ENCODE peak calls at places on chromosomes 6 and 20, in nine cellular contexts. N is GM13976; I is NCI-H1105; O is ACHN; M is AG04449; Y is NCI-H2081; V is neural progenitor cell; L is stimulated activated CD4-positive, alpha-beta T cell treated with anti-CD3 and anti-CD28 coated beads, Interleukin-4, amount 100 ng/mL, for 1 hour; E is COR-L47. S is an unnamed sample.

GRCh38 chr6:166618866-166619761 is 7.9 kb downstream of the RPS6KA2 start:
- DNase-seq in L (no peak), N (no peak), M (peak), O (no peak), V (no peak), E (no peak), Y (no peak), I (no peak), S (no peak)

GRCh38 chr6:14401181-14401745 is 283.7 kb downstream of the CD83 start:
- DNase-seq in N (no peak), O (no peak), E (no peak), V (no peak), Y (no peak), L (no peak), I (no peak), M (no peak), S (no peak)

GRCh38 chr20:48841861-48842529 is 14.2 kb upstream of the PREX1 start:
- DNase-seq in V (no peak), O (peak), Y (no peak), I (no peak), N (no peak), M (no peak), L (no peak), E (no peak), S (no peak)

GRCh38 chr20:36093025-36093803 is 61.3 kb upstream of the EPB41L1 start:
- DNase-seq in Y (no peak), V (peak), L (peak), M (no peak), I (peak), N (no peak), O (peak), E (peak), S (peak)

GRCh38 chr6:7262037-7262461 is 51.0 kb downstream of the SSR1 start:
- DNase-seq in E (no peak), M (no peak), Y (no peak), I (peak), L (no peak), O (no peak), V (no peak), N (no peak), S (no peak)

GRCh38 chr6:41931792-41932191 is 9.8 kb downstream of the CCND3 start:
- DNase-seq in I (no peak), Y (no peak), N (no peak), O (no peak), M (no peak), L (no peak), E (no peak), V (no peak), S (no peak)

GRCh38 chr20:23879811-23880374 is 345 bp upstream of the CST5 start:
- DNase-seq in L (no peak), O (no peak), Y (no peak), V (no peak), E (no peak), I (no peak), M (no peak), N (no peak), S (no peak)

GRCh38 chr6:145206247-145206907 is 528.9 kb downstream of the EPM2A start:
- DNase-seq in N (no peak), I (no peak), L (no peak), Y (no peak), E (no peak), O (no peak), M (peak), V (no peak), S (no peak)

GRCh38 chr6:34247481-34248197 is 1.2 kb downstream of the SMIM29 start:
- DNase-seq in E (no peak), L (no peak), M (no peak), Y (no peak), I (no peak), N (no peak), V (no peak), O (no peak), S (no peak)

GRCh38 chr6:13425971-13426931 is 61.1 kb downstream of the GFOD1 start:
- DNase-seq in V (no peak), Y (no peak), M (no peak), O (no peak), N (no peak), L (no peak), E (no peak), I (no peak), S (no peak)

GRCh38 chr6:3337521-3338350 is 79.0 kb downstream of the PSMG4 start:
- DNase-seq in O (peak), I (no peak), N (peak), E (no peak), Y (no peak), M (no peak), L (no peak), V (no peak), S (no peak)

GRCh38 chr6:97021194-97021593 is 96.7 kb downstream of the KLHL32 start:
- DNase-seq in O (no peak), Y (no peak), V (no peak), E (no peak), N (no peak), M (no peak), I (no peak), L (no peak), S (no peak)

GRCh38 chr6:154974485-154975149 is 20.5 kb upstream of the TIAM2 start:
- DNase-seq in I (no peak), E (no peak), V (no peak), L (peak), N (no peak), M (no peak), O (no peak), Y (no peak), S (no peak)

GRCh38 chr6:12012231-12012565 is at the start of gene HIVEP1:
- DNase-seq in E (peak), L (no peak), I (peak), M (no peak), N (peak), Y (no peak), O (no peak), V (peak), S (peak)

GRCh38 chr20:62133864-62134263 is 9.3 kb downstream of the PSMA7 start:
- DNase-seq in I (no peak), O (no peak), M (no peak), Y (no peak), L (no peak), N (no peak), V (no peak), E (no peak), S (no peak)

GRCh38 chr20:3174442-3175263 is 1.3 kb upstream of the LZTS3 start:
- DNase-seq in Y (no peak), M (no peak), V (peak), I (no peak), O (no peak), N (no peak), L (no peak), E (no peak), S (no peak)

GRCh38 chr20:24873015-24873620 is 76.0 kb upstream of the CST7 start:
- DNase-seq in V (no peak), M (no peak), N (no peak), Y (no peak), E (no peak), I (no peak), O (no peak), L (no peak), S (no peak)

GRCh38 chr6:54301770-54302169 is 6.5 kb upstream of the TINAG start:
- DNase-seq in M (no peak), E (no peak), N (no peak), I (no peak), L (no peak), Y (no peak), O (no peak), V (no peak), S (no peak)

GRCh38 chr20:3744806-3745685 is 12.6 kb downstream of the HSPA12B start:
- DNase-seq in I (peak), V (peak), E (no peak), Y (peak), O (no peak), N (peak), L (peak), M (no peak), S (peak)

GRCh38 chr6:133339543-133340384 is 98.6 kb downstream of the EYA4 start:
- DNase-seq in L (no peak), I (no peak), M (no peak), E (no peak), O (no peak), Y (no peak), N (no peak), V (no peak), S (no peak)

GRCh38 chr6:21593927-21594421 is 423 bp downstream of the SOX4 start:
- DNase-seq in N (no peak), O (peak), Y (no peak), L (peak), M (no peak), E (no peak), I (peak), V (peak), S (no peak)

GRCh38 chr6:166046232-166046631 is 121.4 kb downstream of the TBXT start:
- DNase-seq in V (no peak), Y (no peak), E (no peak), I (no peak), L (no peak), O (peak), N (no peak), M (peak), S (no peak)